ENCODE peak calls at places on chromosome 19, in eight cellular contexts. One of them, this sample, is unnamed.

GRCh38 chr19:32287086-32287485 is 58.3 kb upstream of the ZNF507 start:
- DNase-seq in left lung: no peak
- DNase-seq in tibial nerve: no peak
- DNase-seq in endodermal cell: no peak
- DNase-seq in suprapubic skin: no peak
- DNase-seq in hepatocyte: no peak
- DNase-seq in spleen: no peak
- DNase-seq in heart right ventricle: no peak
- DNase-seq in this sample: no peak

GRCh38 chr19:48873476-48874308 is 1.5 kb downstream of the PPP1R15A start:
- DNase-seq in left lung: no peak
- DNase-seq in tibial nerve: peak; percentile 22
- DNase-seq in endodermal cell: peak; percentile 58
- DNase-seq in suprapubic skin: no peak
- DNase-seq in hepatocyte: no peak
- DNase-seq in spleen: no peak
- DNase-seq in heart right ventricle: no peak
- DNase-seq in this sample: no peak

GRCh38 chr19:45275370-45275971 is 24.4 kb downstream of the MARK4 start:
- DNase-seq in left lung: no peak
- DNase-seq in tibial nerve: no peak
- DNase-seq in endodermal cell: no peak
- DNase-seq in suprapubic skin: no peak
- DNase-seq in hepatocyte: no peak
- DNase-seq in spleen: no peak
- DNase-seq in heart right ventricle: no peak
- DNase-seq in this sample: no peak

GRCh38 chr19:5345895-5346386 is 5.3 kb upstream of the PTPRS start:
- DNase-seq in left lung: no peak
- DNase-seq in tibial nerve: no peak
- DNase-seq in endodermal cell: peak; percentile 56
- DNase-seq in suprapubic skin: no peak
- DNase-seq in hepatocyte: no peak
- DNase-seq in spleen: peak; percentile 16
- DNase-seq in heart right ventricle: no peak
- DNase-seq in this sample: no peak

GRCh38 chr19:6744381-6745288 is 5.2 kb downstream of the TRIP10 start:
- DNase-seq in left lung: peak; percentile 93
- DNase-seq in tibial nerve: peak; percentile 84
- DNase-seq in endodermal cell: no peak
- DNase-seq in suprapubic skin: peak; percentile 95
- DNase-seq in hepatocyte: peak; percentile 79
- DNase-seq in spleen: no peak
- DNase-seq in heart right ventricle: peak; percentile 95
- DNase-seq in this sample: peak; percentile 95

GRCh38 chr19:6092329-6093286 is 17.7 kb downstream of the RFX2 start:
- DNase-seq in left lung: peak; percentile 93
- DNase-seq in tibial nerve: peak; percentile 61
- DNase-seq in endodermal cell: peak; percentile 86
- DNase-seq in suprapubic skin: peak; percentile 93
- DNase-seq in hepatocyte: peak; percentile 94
- DNase-seq in spleen: no peak
- DNase-seq in heart right ventricle: peak; percentile 78
- DNase-seq in this sample: peak; percentile 87

GRCh38 chr19:49132974-49133609 is 13.7 kb downstream of the PPFIA3 start:
- DNase-seq in left lung: no peak
- DNase-seq in tibial nerve: no peak
- DNase-seq in endodermal cell: peak; percentile 90
- DNase-seq in suprapubic skin: no peak
- DNase-seq in hepatocyte: no peak
- DNase-seq in spleen: no peak
- DNase-seq in heart right ventricle: no peak
- DNase-seq in this sample: no peak

GRCh38 chr19:33679696-33680095 is 57.9 kb downstream of the CHST8 start:
- DNase-seq in left lung: no peak
- DNase-seq in tibial nerve: no peak
- DNase-seq in endodermal cell: no peak
- DNase-seq in suprapubic skin: peak; percentile 35
- DNase-seq in hepatocyte: no peak
- DNase-seq in spleen: peak; percentile 40
- DNase-seq in heart right ventricle: no peak
- DNase-seq in this sample: no peak

GRCh38 chr19:7492142-7493055 is 3.6 kb upstream of the PEX11G start:
- DNase-seq in left lung: no peak
- DNase-seq in tibial nerve: no peak
- DNase-seq in endodermal cell: no peak
- DNase-seq in suprapubic skin: no peak
- DNase-seq in hepatocyte: no peak
- DNase-seq in spleen: no peak
- DNase-seq in heart right ventricle: no peak
- DNase-seq in this sample: no peak

GRCh38 chr19:17553256-17553655 is 2.2 kb upstream of the COLGALT1 start:
- DNase-seq in left lung: no peak
- DNase-seq in tibial nerve: peak; percentile 79
- DNase-seq in endodermal cell: no peak
- DNase-seq in suprapubic skin: no peak
- DNase-seq in hepatocyte: no peak
- DNase-seq in spleen: no peak
- DNase-seq in heart right ventricle: peak; percentile 93
- DNase-seq in this sample: peak; percentile 84

GRCh38 chr19:16398530-16399241 is 73.1 kb downstream of the EPS15L1 start:
- DNase-seq in left lung: no peak
- DNase-seq in tibial nerve: no peak
- DNase-seq in endodermal cell: no peak
- DNase-seq in suprapubic skin: no peak
- DNase-seq in hepatocyte: no peak
- DNase-seq in spleen: peak; percentile 45
- DNase-seq in heart right ventricle: no peak
- DNase-seq in this sample: no peak

GRCh38 chr19:38317104-38317612 is 1.4 kb upstream of the YIF1B start:
- DNase-seq in left lung: peak; percentile 36
- DNase-seq in tibial nerve: no peak
- DNase-seq in endodermal cell: no peak
- DNase-seq in suprapubic skin: no peak
- DNase-seq in hepatocyte: no peak
- DNase-seq in spleen: peak; percentile 82
- DNase-seq in heart right ventricle: no peak
- DNase-seq in this sample: no peak
- H3K4me3 ChIP-seq in left lung: peak overlapping the region; percentile 59
- H3K4me3 ChIP-seq in tibial nerve: no peak overlapping the region
- H3K4me3 ChIP-seq in endodermal cell: no peak overlapping the region
- H3K4me3 ChIP-seq in suprapubic skin: no peak overlapping the region
- H3K4me3 ChIP-seq in hepatocyte: no peak overlapping the region
- H3K4me3 ChIP-seq in spleen: peak overlapping the region; percentile 0
- H3K4me3 ChIP-seq in heart right ventricle: peak overlapping the region; percentile 76
- H3K4me3 ChIP-seq in this sample: peak overlapping the region; percentile 81

GRCh38 chr19:56096665-56097064 is 24.4 kb downstream of the ZNF787 start:
- DNase-seq in left lung: no peak
- DNase-seq in tibial nerve: no peak
- DNase-seq in endodermal cell: no peak
- DNase-seq in suprapubic skin: no peak
- DNase-seq in hepatocyte: no peak
- DNase-seq in spleen: no peak
- DNase-seq in heart right ventricle: no peak
- DNase-seq in this sample: no peak
- H3K36me3 ChIP-seq in left lung: peaks cover 75% of the 10 kb centered on the region
- H3K36me3 ChIP-seq in tibial nerve: peaks cover 58% of the 10 kb centered on the region
- H3K36me3 ChIP-seq in endodermal cell: peaks cover 33% of the 10 kb centered on the region
- H3K36me3 ChIP-seq in suprapubic skin: peaks cover 41% of the 10 kb centered on the region
- H3K36me3 ChIP-seq in hepatocyte: no peaks in the 10 kb centered on the region
- H3K36me3 ChIP-seq in spleen: peaks cover 75% of the 10 kb centered on the region
- H3K36me3 ChIP-seq in heart right ventricle: peaks cover 67% of the 10 kb centered on the region
- H3K36me3 ChIP-seq in this sample: no peaks in the 10 kb centered on the region

GRCh38 chr19:8577741-8578140 is 499 bp upstream of the MYO1F start:
- DNase-seq in left lung: no peak
- DNase-seq in tibial nerve: no peak
- DNase-seq in endodermal cell: no peak
- DNase-seq in suprapubic skin: no peak
- DNase-seq in hepatocyte: no peak
- DNase-seq in spleen: no peak
- DNase-seq in heart right ventricle: no peak
- DNase-seq in this sample: no peak

GRCh38 chr19:8576273-8576993 is 809 bp downstream of the MYO1F start:
- DNase-seq in left lung: no peak
- DNase-seq in tibial nerve: no peak
- DNase-seq in endodermal cell: no peak
- DNase-seq in suprapubic skin: no peak
- DNase-seq in hepatocyte: no peak
- DNase-seq in spleen: no peak
- DNase-seq in heart right ventricle: no peak
- DNase-seq in this sample: no peak

GRCh38 chr19:8577247-8577646 is at the start of gene MYO1F:
- DNase-seq in left lung: peak; percentile 94
- DNase-seq in tibial nerve: peak; percentile 43
- DNase-seq in endodermal cell: no peak
- DNase-seq in suprapubic skin: no peak
- DNase-seq in hepatocyte: no peak
- DNase-seq in spleen: peak; percentile 94
- DNase-seq in heart right ventricle: peak; percentile 47
- DNase-seq in this sample: peak; percentile 51

GRCh38 chr19:8580710-8581281 is 3.6 kb upstream of the MYO1F start:
- DNase-seq in left lung: peak; percentile 94
- DNase-seq in tibial nerve: peak; percentile 87
- DNase-seq in endodermal cell: peak; percentile 96
- DNase-seq in suprapubic skin: peak; percentile 89
- DNase-seq in hepatocyte: peak; percentile 89
- DNase-seq in spleen: peak; percentile 95
- DNase-seq in heart right ventricle: peak; percentile 82
- DNase-seq in this sample: peak; percentile 85

DNA sequence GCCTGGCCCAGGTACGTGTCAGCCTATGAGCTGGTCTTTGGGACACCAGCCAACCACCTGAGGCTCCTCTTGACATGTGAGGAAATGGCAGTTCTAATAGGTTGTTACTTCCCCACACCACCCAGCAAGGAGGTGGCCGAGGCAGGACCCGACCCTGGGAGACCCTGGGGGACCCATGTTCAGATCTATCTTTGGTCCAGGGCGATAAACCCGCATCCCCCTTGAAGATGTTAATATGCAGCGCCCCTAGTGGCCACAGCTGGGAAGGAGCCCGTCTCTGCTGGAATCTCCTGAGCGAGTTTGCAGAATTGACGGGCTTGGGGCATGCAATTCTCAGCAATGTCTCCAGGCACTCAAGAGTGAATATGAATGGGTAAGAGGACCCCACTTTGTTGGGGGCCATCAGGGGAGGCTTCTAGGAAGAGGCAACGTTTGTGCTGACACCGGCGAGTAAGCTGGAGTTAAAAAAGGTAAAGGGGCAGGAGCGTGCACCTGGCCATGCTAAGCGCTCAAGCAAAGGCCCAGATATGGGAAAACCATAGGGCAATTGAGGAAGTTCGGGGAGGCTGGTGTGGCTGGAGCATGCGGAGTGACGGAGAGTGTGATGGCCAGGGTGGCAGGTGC is 1.5 kb upstream of the MYO1F start:
- DNase-seq in left lung: peak; percentile 88
- DNase-seq in tibial nerve: peak; percentile 93
- DNase-seq in endodermal cell: peak; percentile 95
- DNase-seq in suprapubic skin: peak; percentile 91
- DNase-seq in hepatocyte: peak; percentile 87
- DNase-seq in spleen: peak; percentile 94
- DNase-seq in heart right ventricle: peak; percentile 78
- DNase-seq in this sample: peak; percentile 80
- TF ChIP-seq CTCF in left lung: peak; percentile 96
- TF ChIP-seq CTCF in tibial nerve: peak; percentile 93
- TF ChIP-seq CTCF in endodermal cell: peak; percentile 94
- TF ChIP-seq CTCF in suprapubic skin: peak; percentile 81
- TF ChIP-seq CTCF in hepatocyte: peak; percentile 94
- TF ChIP-seq CTCF in spleen: peak; percentile 94
- TF ChIP-seq CTCF in heart right ventricle: peak; percentile 89
- TF ChIP-seq CTCF in this sample: peak; percentile 75

DNA sequence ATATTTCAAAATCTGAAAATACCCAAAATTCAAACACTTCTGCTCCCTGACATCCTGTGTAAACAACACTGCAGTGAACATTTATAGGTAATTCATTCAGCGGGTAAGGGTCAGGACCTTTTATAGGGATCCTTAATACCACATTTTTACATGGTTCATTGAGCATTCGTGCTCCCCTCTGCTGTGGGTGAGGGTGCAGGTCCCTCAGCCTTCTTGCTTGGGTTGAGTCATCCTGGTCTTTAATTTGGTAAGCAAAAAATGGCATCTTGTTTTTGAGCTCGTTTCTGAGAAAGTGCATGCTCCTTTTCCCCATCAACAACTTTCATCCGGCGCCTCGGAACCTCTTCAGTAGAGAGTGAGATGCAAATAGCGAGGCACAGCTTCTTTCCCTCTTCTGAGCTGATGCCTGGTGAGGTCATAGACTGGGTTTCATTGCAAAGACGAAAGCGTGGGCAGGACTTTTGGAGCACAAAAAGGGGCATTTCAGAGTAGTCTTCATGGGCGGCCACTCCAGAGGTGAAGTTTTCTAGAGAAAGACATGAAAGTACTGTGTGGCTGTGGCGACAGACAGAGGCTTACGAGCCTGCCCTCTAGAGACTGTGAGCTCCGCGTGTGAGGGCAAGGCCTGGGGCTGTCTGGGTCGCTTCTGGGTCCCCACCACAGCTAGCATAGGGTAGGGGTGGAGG is 44.5 kb downstream of the BBC3 start:
- DNase-seq in left lung: no peak
- DNase-seq in tibial nerve: no peak
- DNase-seq in endodermal cell: no peak
- DNase-seq in suprapubic skin: no peak
- DNase-seq in hepatocyte: no peak
- DNase-seq in spleen: peak; percentile 80
- DNase-seq in heart right ventricle: no peak
- DNase-seq in this sample: no peak
- H3K4me3 ChIP-seq in left lung: no peak overlapping the region
- H3K4me3 ChIP-seq in tibial nerve: no peak overlapping the region
- H3K4me3 ChIP-seq in endodermal cell: no peak overlapping the region
- H3K4me3 ChIP-seq in suprapubic skin: no peak overlapping the region
- H3K4me3 ChIP-seq in hepatocyte: no peak overlapping the region
- H3K4me3 ChIP-seq in spleen: no peak overlapping the region
- H3K4me3 ChIP-seq in heart right ventricle: no peak overlapping the region
- H3K4me3 ChIP-seq in this sample: no peak overlapping the region

DNA sequence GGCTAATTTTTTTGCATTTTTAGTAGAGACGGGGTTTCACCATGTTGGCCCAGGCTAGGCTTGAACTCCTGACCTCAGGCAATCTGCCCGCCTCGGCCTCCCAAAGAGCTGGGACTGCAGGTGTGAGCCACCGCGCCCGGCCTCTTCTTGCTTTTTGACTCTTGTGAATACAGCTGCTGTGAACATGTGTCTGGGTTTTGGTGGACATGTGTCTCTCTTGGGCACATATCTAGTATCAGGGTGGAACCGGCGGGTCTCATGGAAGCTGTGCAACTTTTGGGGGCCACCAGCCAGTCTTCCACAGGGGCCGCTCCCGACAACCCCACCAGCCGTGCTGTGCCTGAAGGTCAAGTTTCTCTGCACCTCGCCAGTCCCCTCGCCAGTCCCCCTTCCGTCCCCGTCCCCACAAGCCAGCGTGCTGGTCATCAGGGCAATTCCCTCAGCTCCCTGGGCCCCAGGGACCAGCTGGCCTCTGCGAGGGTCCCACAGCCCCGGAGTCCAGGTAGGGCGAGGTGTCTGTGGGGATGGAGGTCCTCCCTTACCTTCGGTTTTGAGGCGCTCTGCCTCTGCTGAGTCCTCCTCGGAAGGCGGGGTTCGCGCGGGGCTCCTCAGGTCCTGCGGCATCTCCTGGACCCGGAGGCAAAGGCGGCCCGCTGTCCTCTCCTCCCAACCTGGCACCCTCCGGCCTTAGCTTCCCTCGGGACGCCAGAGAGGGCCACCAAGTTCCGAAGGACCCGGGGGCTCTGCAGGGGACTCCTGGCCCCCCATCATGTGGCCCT is 16.3 kb downstream of the SGTA start:
- DNase-seq in left lung: no peak
- DNase-seq in tibial nerve: no peak
- DNase-seq in endodermal cell: no peak
- DNase-seq in suprapubic skin: no peak
- DNase-seq in hepatocyte: no peak
- DNase-seq in spleen: peak; percentile 64
- DNase-seq in heart right ventricle: no peak
- DNase-seq in this sample: no peak
- H3K36me3 ChIP-seq in left lung: peaks cover 79% of the 10 kb centered on the region
- H3K36me3 ChIP-seq in tibial nerve: peaks cover 83% of the 10 kb centered on the region
- H3K36me3 ChIP-seq in endodermal cell: peaks cover 36% of the 10 kb centered on the region
- H3K36me3 ChIP-seq in suprapubic skin: peaks cover 70% of the 10 kb centered on the region
- H3K36me3 ChIP-seq in hepatocyte: no peaks in the 10 kb centered on the region
- H3K36me3 ChIP-seq in spleen: peaks cover 88% of the 10 kb centered on the region
- H3K36me3 ChIP-seq in heart right ventricle: peaks cover 74% of the 10 kb centered on the region
- H3K36me3 ChIP-seq in this sample: peaks cover 7% of the 10 kb centered on the region